ENCODE peak calls at places on chromosome 15, in eight cellular contexts. B is heart left ventricle, O is H1, K is right lobe of liver, Q is IMR-90, G is breast epithelium, R is stomach, F is ovary. E is an unnamed sample.

GRCh38 chr15:29883126-29883525 is 60.9 kb upstream of the TJP1 start:
- DNase-seq in F (no peak), G (no peak), K (no peak), Q (peak), O (no peak), R (no peak), B (no peak), E (no peak)

GRCh38 chr15:46892621-46893160 is 824.6 kb upstream of the SEMA6D start:
- DNase-seq in F (no peak), B (no peak), G (no peak), R (no peak), Q (no peak), O (no peak), K (no peak), E (no peak)

GRCh38 chr15:84929795-84930371 is 45.4 kb downstream of the SLC28A1 start:
- DNase-seq in F (no peak), K (no peak), R (peak), Q (peak), B (no peak), O (no peak), G (peak), E (peak)

GRCh38 chr15:34701536-34701935 is 53.3 kb downstream of the GJD2 start:
- DNase-seq in G (no peak), R (no peak), Q (no peak), B (no peak), O (no peak), F (no peak), K (no peak), E (no peak)

GRCh38 chr15:64775551-64776401 is at the start of gene RBPMS2:
- DNase-seq in Q (peak), G (no peak), F (peak), K (peak), R (peak), O (no peak), B (peak), E (peak)

GRCh38 chr15:91864669-91865068 is 11.2 kb downstream of the SLCO3A1 start:
- DNase-seq in F (no peak), K (no peak), B (no peak), O (no peak), R (no peak), G (no peak), Q (no peak), E (no peak)

GRCh38 chr15:91357011-91357410 is 257.0 kb downstream of the SV2B start:
- DNase-seq in O (no peak), K (no peak), G (no peak), B (no peak), Q (no peak), F (no peak), R (no peak), E (no peak)

GRCh38 chr15:73737506-73737905 is 15.6 kb downstream of the INSYN1 start:
- DNase-seq in Q (no peak), O (no peak), B (no peak), R (no peak), K (no peak), G (no peak), F (no peak), E (no peak)

GRCh38 chr15:35068861-35069260 is 16.2 kb downstream of the NANOGP8 start:
- DNase-seq in R (no peak), F (no peak), B (no peak), Q (no peak), O (no peak), G (no peak), K (no peak), E (no peak)

GRCh38 chr15:58574612-58575011 is 142.8 kb downstream of the LIPC start:
- DNase-seq in R (no peak), G (no peak), F (no peak), K (no peak), O (no peak), B (no peak), Q (no peak), E (no peak)

GRCh38 chr15:70420421-70421196 is 322.9 kb upstream of the TLE3 start:
- DNase-seq in G (no peak), B (no peak), F (no peak), O (no peak), K (no peak), Q (no peak), R (no peak), E (no peak)

GRCh38 chr15:68228143-68228970 is 1.2 kb downstream of the CLN6 start:
- DNase-seq in R (peak), B (no peak), G (no peak), K (no peak), F (no peak), Q (no peak), O (no peak), E (no peak)

GRCh38 chr15:50235794-50236193 is 29.7 kb downstream of the HDC start:
- DNase-seq in R (no peak), Q (peak), O (no peak), G (no peak), K (no peak), F (no peak), B (no peak), E (no peak)

GRCh38 chr15:69797051-69797595 is 300.6 kb downstream of the TLE3 start:
- DNase-seq in G (no peak), B (no peak), R (no peak), Q (no peak), K (peak), O (no peak), F (no peak), E (no peak)

GRCh38 chr15:66496951-66497501 is 536 bp downstream of the SNAPC5 start:
- DNase-seq in B (no peak), R (no peak), O (no peak), K (no peak), F (no peak), G (no peak), Q (no peak), E (no peak)

GRCh38 chr15:94793641-94794040 is 562.3 kb downstream of the MCTP2 start:
- DNase-seq in O (no peak), B (no peak), F (no peak), G (no peak), K (no peak), Q (peak), R (no peak), E (no peak)

GRCh38 chr15:90300988-90301715 is 35.7 kb downstream of the NGRN start:
- DNase-seq in O (peak), K (peak), G (no peak), Q (peak), B (peak), F (peak), R (peak), E (peak)

GRCh38 chr15:69403611-69404010 is 10.5 kb upstream of the KIF23 start:
- DNase-seq in B (no peak), F (no peak), K (no peak), R (no peak), G (no peak), O (no peak), Q (peak), E (no peak)

GRCh38 chr15:76843269-76843668 is 61.9 kb downstream of the SCAPER start:
- DNase-seq in Q (no peak), G (no peak), O (no peak), F (no peak), B (no peak), K (no peak), R (no peak), E (no peak)
- TF ChIP-seq POLR2A in Q (no peak), G (no peak), O (no peak), F (no peak), B (no peak), K (no peak), R (no peak), E (no peak)

GRCh38 chr15:39573287-39573686 is 7.6 kb upstream of the THBS1 start:
- DNase-seq in R (no peak), B (no peak), O (no peak), Q (no peak), K (no peak), G (no peak), F (no peak), E (no peak)

GRCh38 chr15:39575180-39575579 is 5.7 kb upstream of the THBS1 start:
- DNase-seq in Q (no peak), R (no peak), G (no peak), B (no peak), K (no peak), O (no peak), F (no peak), E (no peak)

GRCh38 chr15:39578851-39579486 is 1.9 kb upstream of the THBS1 start:
- DNase-seq in K (no peak), R (no peak), B (no peak), G (no peak), Q (peak), O (no peak), F (no peak), E (no peak)

GRCh38 chr15:39573844-39574243 is 7.0 kb upstream of the THBS1 start:
- DNase-seq in F (no peak), B (no peak), K (no peak), G (no peak), R (no peak), O (no peak), Q (peak), E (no peak)

GRCh38 chr15:39574416-39574815 is 6.5 kb upstream of the THBS1 start:
- DNase-seq in G (no peak), F (no peak), B (no peak), K (no peak), Q (no peak), R (no peak), O (no peak), E (no peak)
- TF ChIP-seq CTCF in G (no peak), F (no peak), B (no peak), K (no peak), Q (no peak), R (no peak), O (no peak), E (no peak)

GRCh38 chr15:75578948-75579908 is at the start of gene PTPN9:
- DNase-seq in K (peak), B (peak), O (peak), F (peak), R (peak), G (peak), Q (peak), E (peak)
- TF ChIP-seq POLR2A in K (no peak), B (no peak), O (peak), F (peak), R (no peak), G (no peak), Q (peak), E (no peak)

DNA sequence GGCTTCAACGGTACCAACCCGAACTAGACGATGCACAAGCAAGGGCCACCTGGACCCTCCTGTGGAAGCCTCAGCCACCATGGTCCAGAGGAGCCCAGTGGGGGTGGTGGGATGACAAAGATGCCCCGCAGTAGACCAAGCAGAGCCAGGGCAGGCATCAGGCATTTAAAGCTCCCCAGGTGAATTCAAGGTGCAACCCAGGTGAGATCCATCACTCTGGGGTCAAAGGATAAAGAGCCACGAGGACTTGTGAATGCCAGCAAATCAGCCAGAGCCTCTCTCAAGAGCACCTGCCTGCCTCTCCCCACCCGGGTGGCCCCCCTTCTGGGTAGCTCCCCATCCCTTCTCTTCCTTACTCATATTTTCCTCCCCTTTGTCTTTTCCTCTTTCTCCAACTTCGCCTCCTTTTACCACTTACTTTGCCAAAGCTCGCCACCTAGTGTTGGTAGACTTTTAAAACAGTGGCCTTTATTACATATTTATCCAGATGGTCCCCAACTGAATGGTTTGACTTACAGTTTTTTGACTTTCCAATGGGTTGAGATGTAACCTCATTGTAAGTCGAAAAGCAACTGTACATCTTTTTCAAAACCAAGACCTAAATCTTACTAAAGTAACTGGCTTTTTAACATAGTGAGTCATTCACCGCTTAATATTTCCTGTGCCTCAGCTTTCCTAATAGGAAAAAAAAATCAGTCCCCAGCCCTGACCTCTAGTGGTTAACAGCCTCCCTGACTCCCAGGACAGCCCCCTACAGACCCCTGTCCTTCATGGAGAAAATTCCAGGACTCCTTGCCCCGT is 18.8 kb downstream of the PLA2G4F start:
- DNase-seq in B (no peak), O (no peak), Q (peak), K (peak), G (no peak), R (peak), F (peak), E (peak)
- TF ChIP-seq CTCF in B (peak), O (peak), Q (peak), K (peak), G (peak), R (peak), F (peak), E (peak)

E was measured in adrenal gland.